ENCODE peak calls at places on chromosomes 1 and 21, in four cellular contexts. K is stimulated activated CD4-positive, alpha-beta T cell treated with anti-CD3 and anti-CD28 coated beads, Interleukin-15, amount 100 ng/mL, for 1 hour; E is WTC11; P is NCI-H1417. V is an unnamed sample.

GRCh38 chr1:147534386-147534785 is 6.9 kb upstream of the BCL9 start:
- DNase-seq in K (no peak), P (no peak), E (no peak), V (peak)

GRCh38 chr1:11944358-11944981 is 10.0 kb downstream of the PLOD1 start:
- DNase-seq in E (peak), P (peak), K (no peak), V (peak)

GRCh38 chr1:15886613-15887167 is 39.2 kb downstream of the SPEN start:
- DNase-seq in K (no peak), P (no peak), E (no peak), V (no peak)

GRCh38 chr1:217048104-217048707 is 325.0 kb upstream of the ESRRG start:
- DNase-seq in E (peak), P (peak), K (no peak), V (peak)

GRCh38 chr21:46323227-46323709 is 402 bp downstream of the C21orf58 start:
- DNase-seq in P (peak), E (peak), K (no peak), V (no peak)

GRCh38 chr1:56863316-56863992 is 8.9 kb downstream of the C8A start:
- DNase-seq in K (no peak), P (no peak), E (no peak), V (no peak)

GRCh38 chr1:210487021-210487420 is 158.3 kb downstream of the HHAT start:
- DNase-seq in K (no peak), E (no peak), P (no peak), V (no peak)

GRCh38 chr1:214505134-214505533 is 46.3 kb downstream of the PTPN14 start:
- DNase-seq in E (no peak), K (no peak), P (peak), V (no peak)

GRCh38 chr1:46043491-46044017 is 88.9 kb downstream of the PIK3R3 start:
- DNase-seq in P (no peak), K (no peak), E (peak), V (no peak)

GRCh38 chr1:1202831-1203560 is 3.4 kb downstream of the TNFRSF18 start:
- DNase-seq in K (no peak), E (no peak), P (peak), V (peak)